ENCODE peak calls at places on chromosomes 7 and 10, in five cellular contexts. J is neural crest cell, Y is mesenteric fat pad, C is NCI-H460, T is endothelial cell. N is an unnamed sample.

GRCh38 chr7:67301667-67302066 is 305.0 kb downstream of the TYW1 start:
- DNase-seq in J (no peak), Y (no peak), C (no peak), T (no peak), N (no peak)

GRCh38 chr10:110486680-110487410 is 10.9 kb upstream of the DUSP5 start:
- DNase-seq in J (no peak), Y (no peak), C (no peak), T (no peak), N (no peak)

GRCh38 chr10:76179806-76180205 is 748.4 kb downstream of the LRMDA start:
- DNase-seq in J (no peak), Y (no peak), C (no peak), T (no peak), N (no peak)

GRCh38 chr7:84490661-84491060 is 296.1 kb upstream of the SEMA3A start:
- DNase-seq in J (no peak), Y (no peak), C (no peak), T (no peak), N (no peak)

GRCh38 chr7:49166441-49166840 is 242.1 kb downstream of the CDC14C start:
- DNase-seq in J (no peak), Y (no peak), C (no peak), T (no peak), N (no peak)

GRCh38 chr7:101218236-101219130 is 518 bp downstream of the ZNHIT1 start:
- DNase-seq in J (no peak), Y (no peak), C (no peak), T (no peak), N (no peak)

GRCh38 chr10:18043148-18043547 is 91.4 kb downstream of the SLC39A12 start:
- DNase-seq in J (no peak), Y (no peak), C (no peak), T (no peak), N (no peak)

GRCh38 chr7:7944619-7945282 is 23.8 kb upstream of the GLCCI1 start:
- DNase-seq in J (no peak), Y (no peak), C (no peak), T (no peak), N (no peak)

GRCh38 chr7:99551767-99552463 is at the start of gene FAM200A:
- DNase-seq in J (peak), Y (peak), C (peak), T (peak), N (peak)

GRCh38 chr7:16801111-16801542 is 3.7 kb downstream of the AGR2 start:
- DNase-seq in J (no peak), Y (no peak), C (peak), T (no peak), N (no peak)

GRCh38 chr7:91569702-91570457 is 305.6 kb downstream of the FZD1 start:
- DNase-seq in J (no peak), Y (no peak), C (no peak), T (no peak), N (no peak)

GRCh38 chr7:85695041-85695990 is 508.5 kb upstream of the SEMA3D start:
- DNase-seq in J (no peak), Y (no peak), C (peak), T (no peak), N (no peak)

GRCh38 chr10:70677016-70677415 is 4.7 kb downstream of the ADAMTS14 start:
- DNase-seq in J (no peak), Y (no peak), C (no peak), T (no peak), N (no peak)

GRCh38 chr7:151487246-151487645 is 32.4 kb downstream of the RHEB start:
- DNase-seq in J (no peak), Y (no peak), C (no peak), T (no peak), N (no peak)

GRCh38 chr10:11245510-11245909 is 227.8 kb downstream of the CELF2 start:
- DNase-seq in J (no peak), Y (no peak), C (no peak), T (no peak), N (no peak)

GRCh38 chr10:51176976-51177690 is 102.8 kb downstream of the PRKG1 start:
- DNase-seq in J (no peak), Y (no peak), C (no peak), T (no peak), N (no peak)

GRCh38 chr7:41979834-41980307 is 257.1 kb downstream of the GLI3 start:
- DNase-seq in J (peak), Y (no peak), C (peak), T (peak), N (no peak)

GRCh38 chr7:39299695-39300094 is 266.5 kb upstream of the YAE1 start:
- DNase-seq in J (no peak), Y (no peak), C (no peak), T (no peak), N (no peak)

GRCh38 chr7:1397491-1398327 is 61.6 kb downstream of the MICALL2 start:
- DNase-seq in J (no peak), Y (no peak), C (no peak), T (no peak), N (no peak)

GRCh38 chr7:90266808-90267207 is 21.8 kb downstream of the CFAP69 start:
- DNase-seq in J (no peak), Y (no peak), C (no peak), T (no peak), N (no peak)

GRCh38 chr7:90701771-90702170 is 105.7 kb downstream of the CDK14 start:
- DNase-seq in J (no peak), Y (no peak), C (no peak), T (no peak), N (no peak)

GRCh38 chr7:102467581-102468415 is 3.0 kb downstream of the LRWD1 start:
- DNase-seq in J (no peak), Y (no peak), C (no peak), T (no peak), N (peak)

GRCh38 chr10:23095966-23096813 is 811 bp downstream of the MSRB2 start:
- DNase-seq in J (no peak), Y (no peak), C (no peak), T (peak), N (no peak)

GRCh38 chr7:47232751-47233412 is 349.0 kb downstream of the TNS3 start:
- DNase-seq in J (no peak), Y (no peak), C (no peak), T (no peak), N (no peak)

GRCh38 chr7:42952328-42952727 is 20.2 kb downstream of the MRPL32 start:
- DNase-seq in J (no peak), Y (no peak), C (no peak), T (no peak), N (no peak)

GRCh38 chr10:68124718-68125117 is 15.4 kb downstream of the MYPN start:
- DNase-seq in J (no peak), Y (no peak), C (no peak), T (no peak), N (no peak)

GRCh38 chr10:9096288-9096687 is 1041.8 kb downstream of the GATA3 start:
- DNase-seq in J (no peak), Y (no peak), C (no peak), T (no peak), N (no peak)

GRCh38 chr7:45592230-45592991 is 18.2 kb downstream of the ADCY1 start:
- DNase-seq in J (no peak), Y (peak), C (no peak), T (no peak), N (peak)

GRCh38 chr7:131560061-131560460 is 3.6 kb upstream of the PODXL start:
- DNase-seq in J (no peak), Y (no peak), C (no peak), T (no peak), N (no peak)

GRCh38 chr10:30062090-30062489 is 2.7 kb upstream of the JCAD start:
- DNase-seq in J (no peak), Y (no peak), C (no peak), T (no peak), N (no peak)

GRCh38 chr7:82175319-82175718 is 268.3 kb downstream of the CACNA2D1 start:
- DNase-seq in J (no peak), Y (no peak), C (no peak), T (no peak), N (no peak)

GRCh38 chr7:115357213-115357999 is 435.5 kb downstream of the MDFIC start:
- DNase-seq in J (no peak), Y (no peak), C (no peak), T (no peak), N (no peak)

GRCh38 chr7:124712017-124712416 is 53.6 kb downstream of the GPR37 start:
- DNase-seq in J (no peak), Y (no peak), C (no peak), T (no peak), N (no peak)

GRCh38 chr7:11130601-11131000 is 156.9 kb downstream of the PHF14 start:
- DNase-seq in J (no peak), Y (no peak), C (no peak), T (no peak), N (no peak)

GRCh38 chr10:61975107-61975932 is 73.8 kb downstream of the ARID5B start:
- DNase-seq in J (no peak), Y (no peak), C (peak), T (no peak), N (no peak)

GRCh38 chr7:130020434-130020833 is 30.7 kb downstream of the ZC3HC1 start:
- DNase-seq in J (no peak), Y (no peak), C (no peak), T (no peak), N (no peak)

N was measured in osteocyte.